ENCODE peak calls at places on chromosomes 2 and 18, in six cellular contexts. T is GM12878; J is kidney epithelial cell; W is gastrocnemius medialis; U is CD8-positive, alpha-beta memory T cell; S is tibial nerve. X is an unnamed sample.
A peak's percentile ranks its signal among the peaks of the same experiment; 100 is the strongest.

GRCh38 chr2:38108907-38109731 is 33.2 kb upstream of the CYP1B1 start:
- DNase-seq in T (no peak), J (no peak), W (no peak), U (no peak), S (no peak), X (no peak)

GRCh38 chr2:236787885-236788284 is 218.3 kb downstream of the ACKR3 start:
- DNase-seq in T (no peak), J (no peak), W (no peak), U (no peak), S (peak; percentile 32), X (no peak)

GRCh38 chr2:232315049-232315922 is 63.3 kb upstream of the ALPP start:
- DNase-seq in T (peak; percentile 63), J (peak; percentile 34), W (peak; percentile 78), U (peak; percentile 60), S (peak; percentile 50), X (peak; percentile 41)

GRCh38 chr18:23071285-23071684 is 64.0 kb upstream of the CABLES1 start:
- DNase-seq in T (peak; percentile 79), J (no peak), W (peak; percentile 15), U (peak; percentile 68), S (peak; percentile 21), X (no peak)

GRCh38 chr2:64238799-64239198 is 94.6 kb upstream of the PELI1 start:
- DNase-seq in T (no peak), J (no peak), W (no peak), U (no peak), S (no peak), X (no peak)

GRCh38 chr18:78587096-78587495 is 392.5 kb upstream of the SALL3 start:
- DNase-seq in T (no peak), J (no peak), W (no peak), U (no peak), S (no peak), X (no peak)

GRCh38 chr18:35775887-35776286 is 194.3 kb downstream of the GALNT1 start:
- DNase-seq in T (no peak), J (no peak), W (no peak), U (no peak), S (no peak), X (no peak)

GRCh38 chr2:37506407-37507068 is 162.1 kb downstream of the QPCT start:
- DNase-seq in T (no peak), J (peak; percentile 7), W (no peak), U (no peak), S (no peak), X (no peak)

GRCh38 chr18:32469691-32470131 is 971 bp downstream of the GAREM1 start:
- DNase-seq in T (no peak), J (no peak), W (peak; percentile 4), U (no peak), S (no peak), X (no peak)

GRCh38 chr2:169136885-169137534 is 67.6 kb downstream of the DHRS9 start:
- DNase-seq in T (no peak), J (no peak), W (no peak), U (no peak), S (no peak), X (no peak)

GRCh38 chr2:62199392-62200125 is 3.6 kb downstream of the B3GNT2 start:
- DNase-seq in T (no peak), J (no peak), W (no peak), U (no peak), S (no peak), X (no peak)

GRCh38 chr2:56001992-56002391 is 78.4 kb upstream of the EFEMP1 start:
- DNase-seq in T (no peak), J (no peak), W (no peak), U (no peak), S (no peak), X (no peak)

GRCh38 chr2:95057535-95058453 is 32.3 kb downstream of the MAL start:
- DNase-seq in T (no peak), J (no peak), W (no peak), U (no peak), S (no peak), X (peak; percentile 25)

GRCh38 chr2:107197601-107198000 is 311.6 kb upstream of the ST6GAL2 start:
- DNase-seq in T (no peak), J (no peak), W (no peak), U (no peak), S (no peak), X (no peak)

GRCh38 chr2:95392730-95393455 is 9.6 kb upstream of the FAHD2A start:
- DNase-seq in T (no peak), J (no peak), W (no peak), U (no peak), S (no peak), X (peak; percentile 74)

GRCh38 chr18:73688851-73689659 is 458.6 kb downstream of the FBXO15 start:
- DNase-seq in T (peak; percentile 20), J (no peak), W (no peak), U (no peak), S (no peak), X (peak; percentile 26)

GRCh38 chr18:34723143-34723542 is 13.0 kb downstream of the DTNA start:
- DNase-seq in T (no peak), J (no peak), W (no peak), U (no peak), S (no peak), X (no peak)

GRCh38 chr18:36649205-36649604 is 179.6 kb downstream of the TPGS2 start:
- DNase-seq in T (no peak), J (no peak), W (no peak), U (no peak), S (no peak), X (peak; percentile 47)

GRCh38 chr2:236166781-236167296 is 1.3 kb downstream of the GBX2 start:
- DNase-seq in T (no peak), J (no peak), W (no peak), U (no peak), S (no peak), X (peak; percentile 65)

GRCh38 chr2:11342561-11343343 is 1.7 kb downstream of the ROCK2 start:
- DNase-seq in T (no peak), J (no peak), W (no peak), U (no peak), S (no peak), X (no peak)

GRCh38 chr18:79912409-79912991 is 39.0 kb downstream of the SLC66A2 start:
- DNase-seq in T (no peak), J (no peak), W (peak; percentile 82), U (no peak), S (no peak), X (peak; percentile 50)

GRCh38 chr2:110794951-110795350 is 62.6 kb downstream of the ACOXL start:
- DNase-seq in T (no peak), J (no peak), W (no peak), U (no peak), S (no peak), X (no peak)

GRCh38 chr18:80185545-80185944 is 61.8 kb downstream of the PARD6G start:
- DNase-seq in T (no peak), J (no peak), W (no peak), U (no peak), S (no peak), X (no peak)

GRCh38 chr2:20496069-20496468 is 49.2 kb downstream of the RHOB start:
- DNase-seq in T (no peak), J (peak; percentile 82), W (peak; percentile 91), U (no peak), S (no peak), X (no peak)

GRCh38 chr2:216775043-216775453 is 79.7 kb upstream of the IGFBP5 start:
- DNase-seq in T (no peak), J (peak; percentile 100), W (peak; percentile 93), U (no peak), S (peak; percentile 45), X (no peak)

GRCh38 chr18:35097763-35098162 is 56.5 kb downstream of the MAPRE2 start:
- DNase-seq in T (no peak), J (no peak), W (no peak), U (no peak), S (no peak), X (no peak)

GRCh38 chr2:223083402-223084070 is 31.5 kb downstream of the KCNE4 start:
- DNase-seq in T (no peak), J (no peak), W (no peak), U (no peak), S (no peak), X (no peak)

DNA sequence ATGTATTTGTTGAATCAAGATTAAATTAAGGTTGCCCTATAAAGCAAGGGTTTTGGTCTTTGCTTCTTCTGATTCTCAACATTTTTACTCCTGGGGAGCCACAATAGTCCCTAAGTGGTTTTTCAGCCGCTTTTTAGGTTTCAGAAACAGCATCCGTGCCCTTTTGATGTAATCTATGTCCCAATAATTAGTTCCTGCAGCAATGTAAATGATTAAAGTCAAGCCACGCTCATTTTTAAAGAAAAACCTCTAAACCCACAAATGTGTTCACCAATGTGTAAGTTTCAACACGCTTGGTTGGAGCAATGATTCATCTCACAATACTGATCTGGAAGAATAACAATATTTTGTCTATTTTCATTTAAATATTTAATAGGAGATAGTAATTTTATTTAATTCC is 5.6 kb downstream of the ARL4C start:
- DNase-seq in T (no peak), J (no peak), W (no peak), U (no peak), S (no peak), X (no peak)
- H3K4me3 ChIP-seq in T (no peak overlapping the region), J (peak overlapping the region; percentile 100), W (no peak overlapping the region), U (peak overlapping the region; percentile 75), S (no peak overlapping the region), X (no peak overlapping the region)

GRCh38 chr18:59354731-59355130 is 4.3 kb downstream of the LMAN1 start:
- DNase-seq in T (no peak), J (no peak), W (no peak), U (no peak), S (no peak), X (no peak)
- H3K36me3 ChIP-seq in T (peaks cover 5% of the 10 kb centered on the region), J (no peaks in the 10 kb centered on the region), W (peaks cover 50% of the 10 kb centered on the region), U (peaks cover 34% of the 10 kb centered on the region), S (peaks cover 57% of the 10 kb centered on the region), X (peaks cover 37% of the 10 kb centered on the region)

GRCh38 chr2:224492531-224492930 is 90.6 kb upstream of the FAM124B start:
- DNase-seq in T (no peak), J (no peak), W (no peak), U (no peak), S (no peak), X (no peak)
- H3K4me3 ChIP-seq in T (no peak overlapping the region), J (no peak overlapping the region), W (no peak overlapping the region), U (no peak overlapping the region), S (no peak overlapping the region), X (no peak overlapping the region)

GRCh38 chr2:23519334-23519651 is 134.3 kb downstream of the KLHL29 start:
- DNase-seq in T (no peak), J (no peak), W (no peak), U (no peak), S (no peak), X (peak; percentile 51)
- H3K36me3 ChIP-seq in T (no peaks in the 10 kb centered on the region), J (no peaks in the 10 kb centered on the region), W (no peaks in the 10 kb centered on the region), U (no peaks in the 10 kb centered on the region), S (no peaks in the 10 kb centered on the region), X (no peaks in the 10 kb centered on the region)

DNA sequence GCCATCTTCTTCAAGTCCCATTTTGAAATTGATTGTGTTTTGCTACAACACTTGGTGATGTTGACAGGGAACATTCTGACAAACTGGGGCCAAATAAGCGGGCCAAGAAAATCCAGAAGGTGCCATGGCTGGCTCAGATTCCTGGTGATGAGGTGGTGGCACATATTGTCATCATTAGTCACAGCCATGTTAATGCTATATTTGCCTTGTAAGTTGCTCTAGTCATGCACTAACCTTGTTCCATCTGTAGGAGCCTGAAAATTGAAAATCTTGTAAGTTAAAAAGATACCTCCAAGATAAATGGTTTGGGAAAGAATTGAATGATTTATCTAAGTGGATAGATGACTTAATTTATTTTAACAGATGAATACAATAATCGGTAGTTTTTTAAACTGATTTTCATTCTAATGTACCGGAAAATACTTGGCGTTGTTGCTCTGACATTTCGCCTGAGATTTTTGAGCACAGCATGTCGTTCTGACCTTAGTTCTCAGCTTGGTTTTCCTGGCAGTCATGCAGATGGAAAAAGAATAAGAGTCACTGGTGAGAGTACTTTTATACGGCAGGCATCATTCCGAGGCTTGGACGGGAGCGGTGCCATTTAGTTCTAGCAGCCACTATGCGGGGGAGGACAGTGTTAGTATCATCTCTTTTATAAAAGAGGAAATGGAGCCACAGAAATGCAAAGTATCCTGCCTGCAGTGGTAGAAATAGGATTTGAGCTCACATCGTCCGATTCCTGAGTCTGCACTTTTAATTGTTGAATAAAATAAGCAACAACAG is 133.9 kb downstream of the ZNF532 start:
- DNase-seq in T (no peak), J (no peak), W (peak; percentile 77), U (no peak), S (peak; percentile 68), X (no peak)
- H3K4me3 ChIP-seq in T (peak overlapping the region; percentile 8), J (no peak overlapping the region), W (peak overlapping the region; percentile 41), U (no peak overlapping the region), S (no peak overlapping the region), X (no peak overlapping the region)